ENCODE peak calls at places on chromosome 14, in nine cellular contexts. T, J, V, U, B, D, W, X and Q are unnamed samples. For H3K9me3, the result is how much of the 10 kb centered on the place peaks cover.

GRCh38 chr14:75223664-75224154 is 47.3 kb upstream of the TMED10 start:
- DNase-seq in U (no peak), V (no peak), D (no peak), W (no peak), T (no peak), J (no peak), B (peak), X (peak), Q (no peak)

GRCh38 chr14:90968025-90968424 is 92.4 kb downstream of the RPS6KA5 start:
- DNase-seq in U (no peak), T (no peak), X (no peak), W (peak), D (no peak), J (peak), B (no peak), V (no peak), Q (no peak)

GRCh38 chr14:66495214-66496098 is 9.3 kb downstream of the CCDC196 start:
- DNase-seq in D (no peak), U (peak), B (peak), J (peak), V (peak), X (peak), T (peak), W (peak), Q (no peak)

GRCh38 chr14:66709292-66709691 is 201.3 kb downstream of the GPHN start:
- DNase-seq in J (no peak), T (peak), W (peak), V (peak), X (no peak), B (no peak), U (no peak), D (no peak), Q (no peak)

GRCh38 chr14:68451676-68452387 is 341.0 kb downstream of the ZFP36L1 start:
- DNase-seq in J (peak), B (no peak), W (no peak), T (no peak), X (no peak), U (no peak), V (no peak), D (no peak), Q (peak)

GRCh38 chr14:64387232-64387737 is 868 bp upstream of the MTHFD1 start:
- DNase-seq in T (peak), U (peak), V (no peak), W (peak), X (no peak), D (no peak), B (peak), J (peak), Q (no peak)

GRCh38 chr14:56194062-56194461 is 75.9 kb downstream of the PELI2 start:
- DNase-seq in V (no peak), T (no peak), J (no peak), W (no peak), B (no peak), D (no peak), X (no peak), U (no peak), Q (no peak)

GRCh38 chr14:55077155-55077554 is 25.7 kb downstream of the MAPK1IP1L start:
- DNase-seq in W (peak), T (no peak), J (peak), B (peak), X (no peak), U (no peak), V (peak), D (no peak), Q (no peak)

GRCh38 chr14:63178912-63179311 is 25.3 kb upstream of the RHOJ start:
- DNase-seq in T (no peak), D (no peak), W (peak), J (no peak), B (no peak), V (no peak), X (no peak), U (no peak), Q (no peak)

GRCh38 chr14:54048736-54049135 is 92.1 kb upstream of the BMP4 start:
- DNase-seq in W (no peak), J (no peak), T (no peak), V (no peak), B (no peak), D (no peak), X (no peak), U (no peak), Q (no peak)

GRCh38 chr14:65302571-65303184 is 109.9 kb upstream of the FUT8 start:
- DNase-seq in V (no peak), J (no peak), X (no peak), U (no peak), D (no peak), B (peak), W (peak), T (no peak), Q (no peak)

GRCh38 chr14:33676135-33676566 is 274.7 kb downstream of the EGLN3 start:
- DNase-seq in J (peak), W (peak), D (no peak), B (peak), T (peak), U (no peak), V (peak), X (peak), Q (no peak)

GRCh38 chr14:61150851-61151250 is 130.3 kb downstream of the TMEM30B start:
- DNase-seq in D (no peak), J (no peak), U (no peak), W (no peak), B (no peak), T (no peak), X (no peak), V (no peak), Q (no peak)

GRCh38 chr14:71733210-71733883 is 198.9 kb upstream of the RGS6 start:
- DNase-seq in B (no peak), D (no peak), U (no peak), X (no peak), V (no peak), W (no peak), T (peak), J (no peak), Q (no peak)

GRCh38 chr14:102279688-102280348 is 25.1 kb downstream of the MOK start:
- DNase-seq in U (no peak), D (no peak), B (no peak), W (peak), X (no peak), V (peak), J (peak), T (peak), Q (no peak)

GRCh38 chr14:102279282-102279681 is 25.7 kb downstream of the MOK start:
- DNase-seq in X (no peak), V (no peak), T (no peak), W (no peak), B (no peak), D (no peak), J (no peak), U (no peak), Q (no peak)

GRCh38 chr14:102278631-102278935 is 26.4 kb downstream of the MOK start:
- DNase-seq in D (no peak), X (no peak), T (no peak), B (no peak), U (no peak), W (no peak), V (no peak), J (no peak), Q (no peak)

GRCh38 chr14:102277874-102278630 is 26.9 kb downstream of the MOK start:
- DNase-seq in T (no peak), V (no peak), J (no peak), W (no peak), X (peak), D (no peak), U (no peak), B (no peak), Q (no peak)

DNA sequence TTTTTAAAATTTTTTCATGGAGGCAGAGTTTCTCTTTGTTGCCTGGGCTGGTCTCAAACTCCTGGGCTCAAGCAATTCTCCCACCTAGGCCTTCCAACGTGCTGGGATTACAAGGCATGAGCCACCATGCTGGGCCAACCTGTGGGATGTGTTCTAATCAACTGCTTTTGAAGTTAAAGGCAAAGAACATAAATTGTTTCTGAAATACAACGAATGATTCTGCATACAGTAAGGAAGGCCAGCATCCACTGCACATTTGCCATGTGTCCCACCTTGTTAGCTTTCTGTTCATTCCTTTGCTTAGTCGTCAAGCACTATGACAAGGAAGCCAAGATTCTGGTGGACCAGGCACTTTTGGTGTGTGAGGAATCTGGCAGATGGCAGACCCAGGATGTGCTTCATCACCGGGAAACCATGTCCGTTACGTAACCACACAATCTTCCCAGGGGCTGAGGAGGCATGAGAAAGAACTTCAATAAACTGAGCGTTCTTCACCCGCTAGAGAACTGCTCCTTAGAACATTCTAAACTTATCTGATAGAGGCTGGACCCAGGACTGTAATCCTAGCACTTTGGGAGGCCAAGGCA is 24.5 kb downstream of the MOK start:
- DNase-seq in V (no peak), W (peak), X (no peak), J (peak), T (peak), U (no peak), B (no peak), D (no peak), Q (no peak)
- H3K27ac ChIP-seq in V (peak), W (peak), X (no peak), J (peak), T (peak), U (no peak), B (no peak), D (no peak), Q (no peak)

DNA sequence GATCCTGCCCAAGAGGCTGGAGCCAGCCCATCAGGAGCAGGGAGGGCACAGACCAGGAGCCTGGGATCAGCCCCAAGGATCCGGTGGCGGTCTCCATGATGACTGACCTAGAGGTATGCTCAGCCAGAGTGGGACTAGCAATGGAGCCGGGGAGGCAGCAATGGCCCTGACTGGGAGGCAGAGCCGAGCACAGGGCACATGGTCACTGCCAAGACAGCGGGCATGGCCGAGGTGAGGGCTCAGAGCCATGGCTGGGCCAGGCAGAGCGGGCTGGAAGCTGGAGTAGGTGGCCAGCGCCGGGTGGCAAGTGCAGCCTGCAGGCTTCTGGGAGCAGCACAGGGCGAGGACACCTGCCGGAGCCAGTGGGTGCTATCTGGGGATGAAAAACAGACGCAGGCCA is 259.3 kb downstream of the BCL11B start:
- DNase-seq in D (no peak), T (no peak), B (no peak), W (no peak), J (no peak), X (no peak), V (no peak), U (no peak), Q (no peak)
- H3K9me3 ChIP-seq in D (under half), T (under half), B (under half), W (under half), J (under half), X (under half), V (under half), U (under half), Q (under half)

DNA sequence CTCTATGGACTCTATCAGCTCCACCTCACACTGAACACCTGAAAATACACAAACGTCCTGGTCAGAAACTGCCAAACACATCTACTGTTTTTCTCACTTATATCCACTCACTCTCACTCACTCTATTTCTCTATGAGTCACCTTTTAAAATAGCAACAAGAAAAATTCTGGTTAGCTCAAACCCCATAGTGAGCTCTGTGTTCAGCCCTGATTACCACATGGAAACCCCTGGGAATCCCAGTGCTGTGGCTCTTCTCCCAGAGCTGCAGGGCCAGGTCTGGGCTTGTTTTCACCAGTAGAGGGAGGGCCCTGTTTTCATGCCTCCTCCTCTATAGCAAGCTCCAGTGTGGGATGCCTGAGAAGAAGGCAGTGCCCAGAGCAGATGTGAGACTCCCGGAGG is 1126.1 kb downstream of the TMEM121 start:
- DNase-seq in W (no peak), X (no peak), B (no peak), D (no peak), V (no peak), U (no peak), T (no peak), J (no peak), Q (no peak)
- TF ChIP-seq CTCF in W (no peak), X (no peak), B (no peak), D (no peak), V (no peak), U (no peak), T (no peak), J (no peak), Q (no peak)

GRCh38 chr14:92544051-92544730 is 30.6 kb downstream of the RIN3 start:
- DNase-seq in B (no peak), V (no peak), U (no peak), D (no peak), W (no peak), T (no peak), X (no peak), J (no peak), Q (no peak)
- H3K27ac ChIP-seq in B (no peak), V (no peak), U (no peak), D (no peak), W (no peak), T (no peak), X (no peak), J (peak), Q (no peak)